ENCODE peak calls at places on chromosomes 2 and 18, in nine cellular contexts. P is upper lobe of left lung, B is mammary epithelial cell, L is SJSA1, Y is transverse colon, U is stomach, X is thoracic aorta, H is right cardiac atrium, W is keratinocyte. N is an unnamed sample.

GRCh38 chr18:456361-456821 is 44.1 kb downstream of the COLEC12 start:
- DNase-seq in P (no peak), Y (peak; percentile 30), X (no peak), L (no peak), B (no peak), U (no peak), W (no peak), H (peak; percentile 54), N (peak; percentile 87)

GRCh38 chr2:28201711-28202180 is 190.9 kb upstream of the FOSL2 start:
- DNase-seq in H (peak; percentile 25), L (no peak), X (no peak), P (no peak), B (no peak), W (no peak), U (no peak), Y (no peak), N (no peak)

GRCh38 chr2:215493370-215493769 is 57.5 kb upstream of the FN1 start:
- DNase-seq in H (no peak), L (no peak), P (no peak), U (no peak), B (no peak), Y (no peak), W (no peak), X (no peak), N (no peak)

GRCh38 chr2:129765326-129766158 is 213.9 kb upstream of the RAB6C start:
- DNase-seq in B (no peak), H (no peak), Y (no peak), U (no peak), L (peak; percentile 31), X (no peak), P (no peak), W (no peak), N (peak; percentile 44)

GRCh38 chr2:65576861-65577601 is 144.6 kb upstream of the SPRED2 start:
- DNase-seq in W (peak; percentile 62), H (no peak), U (no peak), P (no peak), Y (no peak), X (no peak), L (peak; percentile 69), B (peak; percentile 92), N (peak; percentile 92)

GRCh38 chr2:101679037-101679726 is 18.3 kb upstream of the MAP4K4 start:
- DNase-seq in U (no peak), P (no peak), H (no peak), X (no peak), Y (no peak), W (no peak), L (peak; percentile 58), B (peak; percentile 37), N (peak; percentile 79)

GRCh38 chr18:5104246-5104645 is 92.8 kb downstream of the AKAIN1 start:
- DNase-seq in Y (no peak), B (no peak), W (no peak), L (no peak), P (no peak), U (no peak), X (no peak), H (no peak), N (no peak)

GRCh38 chr2:64657416-64657815 is 3.7 kb upstream of the SERTAD2 start:
- DNase-seq in W (no peak), P (no peak), H (no peak), L (no peak), U (no peak), X (no peak), Y (no peak), B (no peak), N (no peak)

GRCh38 chr2:74498500-74499268 is 719 bp downstream of the LBX2 start:
- DNase-seq in X (no peak), Y (peak; percentile 33), U (peak; percentile 40), L (no peak), W (no peak), P (peak; percentile 79), H (no peak), B (peak; percentile 25), N (peak; percentile 63)

GRCh38 chr18:44170208-44170880 is 510.3 kb upstream of the SETBP1 start:
- DNase-seq in P (no peak), Y (no peak), H (no peak), U (no peak), X (no peak), L (no peak), B (no peak), W (no peak), N (no peak)

GRCh38 chr2:113136828-113137775 is 9.7 kb downstream of the IL1RN start:
- DNase-seq in H (no peak), W (no peak), P (no peak), U (peak; percentile 55), L (no peak), X (no peak), Y (no peak), B (no peak), N (peak; percentile 64)

GRCh38 chr2:113067681-113068080 is at the start of gene IL1F10:
- DNase-seq in H (no peak), Y (no peak), X (no peak), B (no peak), W (no peak), L (peak; percentile 4), U (no peak), P (no peak), N (no peak)

GRCh38 chr18:31233550-31234306 is 71.1 kb upstream of the DSC1 start:
- DNase-seq in B (no peak), H (no peak), Y (no peak), X (no peak), L (no peak), W (no peak), U (no peak), P (no peak), N (no peak)

GRCh38 chr2:20606198-20606597 is 44.7 kb downstream of the HS1BP3 start:
- DNase-seq in L (no peak), Y (no peak), U (no peak), W (no peak), X (no peak), H (no peak), B (no peak), P (no peak), N (no peak)

GRCh38 chr2:127634066-127634617 is 11.8 kb upstream of the GPR17 start:
- DNase-seq in H (peak; percentile 55), X (no peak), B (no peak), W (no peak), U (no peak), L (no peak), Y (no peak), P (peak; percentile 67), N (no peak)

GRCh38 chr2:161206491-161207032 is 46.3 kb downstream of the TANK start:
- DNase-seq in X (no peak), B (no peak), H (no peak), U (no peak), W (no peak), Y (no peak), L (no peak), P (no peak), N (peak; percentile 68)

GRCh38 chr2:227536445-227536844 is 62.2 kb upstream of the SCYGR2 start:
- DNase-seq in X (no peak), L (no peak), H (no peak), P (no peak), B (no peak), W (no peak), Y (no peak), U (no peak), N (peak; percentile 26)

GRCh38 chr18:11861583-11862288 is 10.5 kb downstream of the CHMP1B start:
- DNase-seq in U (no peak), B (no peak), P (no peak), L (no peak), W (no peak), X (no peak), Y (no peak), H (no peak), N (no peak)

GRCh38 chr2:159199751-159200465 is 86.6 kb downstream of the WDSUB1 start:
- DNase-seq in Y (no peak), H (no peak), L (no peak), B (no peak), X (no peak), P (no peak), U (no peak), W (no peak), N (no peak)

GRCh38 chr2:11692966-11693521 is 23.0 kb upstream of the NTSR2 start:
- DNase-seq in B (peak; percentile 57), W (no peak), L (peak; percentile 65), H (peak; percentile 38), P (no peak), Y (peak; percentile 77), U (peak; percentile 74), X (no peak), N (peak; percentile 77)
- H3K9me3 ChIP-seq in B (no peaks in the 10 kb centered on the region), W (no peaks in the 10 kb centered on the region), L (no peaks in the 10 kb centered on the region), H (no peaks in the 10 kb centered on the region), P (no peaks in the 10 kb centered on the region), Y (no peaks in the 10 kb centered on the region), U (no peaks in the 10 kb centered on the region), X (no peaks in the 10 kb centered on the region), N (no peaks in the 10 kb centered on the region)

DNA sequence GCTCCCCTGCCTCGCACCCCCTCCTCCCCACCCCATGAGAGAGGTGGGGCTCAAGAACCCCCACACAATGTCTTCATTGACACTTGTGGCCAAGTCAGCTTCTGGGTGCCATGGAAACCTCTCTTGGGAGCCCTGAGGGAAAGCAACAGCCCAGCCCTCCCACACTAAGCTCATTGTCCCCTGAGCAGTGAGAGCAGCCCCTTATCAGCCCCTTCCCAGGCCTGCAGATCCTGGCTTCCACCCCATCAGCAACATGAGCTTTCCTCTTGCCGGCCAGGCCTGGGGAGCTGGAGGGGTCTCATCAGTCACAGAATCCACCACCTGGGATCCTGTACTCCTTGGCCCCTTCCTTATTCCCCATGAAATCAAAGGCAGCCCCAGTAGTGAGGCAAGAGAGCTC is 107.8 kb upstream of the ST3GAL5 start:
- DNase-seq in Y (no peak), B (no peak), U (no peak), P (no peak), H (peak; percentile 63), L (no peak), W (no peak), X (no peak), N (no peak)
- H3K27ac ChIP-seq in Y (peak overlapping the region; percentile 88), B (no peak overlapping the region), U (peak overlapping the region; percentile 80), P (peak overlapping the region; percentile 76), H (peak overlapping the region; percentile 60), L (peak overlapping the region; percentile 94), W (no peak overlapping the region), X (peak overlapping the region; percentile 92), N (peak overlapping the region; percentile 84)

DNA sequence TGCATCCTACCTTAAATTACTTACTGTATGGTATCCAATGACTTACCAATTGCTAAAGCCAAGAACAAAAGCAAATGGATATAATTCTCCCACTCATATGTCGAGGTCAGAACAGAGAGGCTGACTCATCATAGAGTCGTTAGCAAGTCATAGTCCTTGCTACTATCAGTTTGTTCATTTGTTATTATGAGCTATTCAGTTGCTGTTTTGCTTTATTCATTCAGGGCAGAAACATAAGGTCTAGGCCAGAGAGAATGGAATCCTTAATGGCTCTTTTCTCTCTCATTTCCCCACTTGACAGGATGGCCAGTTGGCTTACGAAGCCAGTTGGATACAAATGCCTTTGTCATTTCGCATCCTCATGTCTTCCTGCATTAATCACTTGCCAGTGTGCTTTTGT is 62.3 kb upstream of the ACVR2A start:
- DNase-seq in P (no peak), H (no peak), U (no peak), B (peak; percentile 65), L (no peak), W (no peak), X (no peak), Y (no peak), N (peak; percentile 84)
- H3K4me3 ChIP-seq in P (no peak overlapping the region), H (no peak overlapping the region), U (no peak overlapping the region), B (no peak overlapping the region), L (no peak overlapping the region), W (no peak overlapping the region), X (no peak overlapping the region), Y (no peak overlapping the region), N (no peak overlapping the region)

DNA sequence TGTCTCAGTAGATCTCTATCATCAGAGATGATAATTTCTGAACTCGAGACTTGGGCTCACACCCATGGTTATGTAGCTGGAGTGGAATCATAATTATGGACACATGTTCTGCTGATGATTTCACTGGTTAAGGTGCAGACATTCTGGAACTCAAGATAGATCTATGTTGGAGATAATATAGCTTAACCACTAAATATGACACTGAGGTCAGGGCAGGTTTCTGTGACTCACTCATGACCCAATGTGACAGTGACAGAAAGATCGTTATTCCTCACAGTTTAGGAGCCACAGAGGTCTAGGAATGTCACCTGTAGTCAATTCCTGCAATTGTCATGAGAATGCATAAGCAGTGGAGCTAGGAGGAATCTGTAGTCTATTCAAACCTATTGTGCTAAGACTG is 828.6 kb downstream of the TRIB2 start:
- DNase-seq in U (no peak), Y (no peak), P (no peak), H (no peak), X (no peak), L (no peak), W (no peak), B (no peak), N (no peak)
- H3K9me3 ChIP-seq in U (no peaks in the 10 kb centered on the region), Y (no peaks in the 10 kb centered on the region), P (no peaks in the 10 kb centered on the region), H (no peaks in the 10 kb centered on the region), X (no peaks in the 10 kb centered on the region), L (no peaks in the 10 kb centered on the region), W (no peaks in the 10 kb centered on the region), B (no peaks in the 10 kb centered on the region), N (no peaks in the 10 kb centered on the region)

N was measured in GM23248.